ENCODE peak calls at places on chromosomes 13 and 19, in five cellular contexts. O is nephron progenitor cell; C is activated T-cell treated with anti-CD3 and anti-CD28 coated beads, Interleukin-2, amount 50 U/mL, for 24 hours; X is PC-9; H is mucosa of gallbladder. K is an unnamed sample.
A peak's percentile ranks its signal among the peaks of the same experiment; 100 is the strongest.

GRCh38 chr19:9917322-9917721 is 19.0 kb downstream of the OLFM2 start:
- DNase-seq in X (no peak), C (no peak), O (peak; percentile 36), H (peak; percentile 16), K (peak; percentile 91)

GRCh38 chr13:81670048-81670447 is 1329.1 kb upstream of the SPRY2 start:
- DNase-seq in C (no peak), X (no peak), H (no peak), O (no peak), K (no peak)

GRCh38 chr13:35961461-35962220 is 169.5 kb downstream of the DCLK1 start:
- DNase-seq in O (no peak), C (no peak), X (no peak), H (no peak), K (peak; percentile 31)

GRCh38 chr19:23116802-23117571 is at the start of gene ZNF730:
- DNase-seq in H (peak; percentile 16), O (peak; percentile 93), X (no peak), C (peak; percentile 74), K (peak; percentile 94)

GRCh38 chr19:51207747-51208146 is 17.1 kb upstream of the CD33 start:
- DNase-seq in C (no peak), O (no peak), H (no peak), X (no peak), K (no peak)

GRCh38 chr19:42069619-42070293 is at the start of gene GRIK5:
- DNase-seq in O (peak; percentile 57), X (no peak), C (no peak), H (no peak), K (no peak)

GRCh38 chr19:9043524-9043923 is 33.3 kb upstream of the MUC16 start:
- DNase-seq in C (no peak), H (no peak), X (peak; percentile 91), O (no peak), K (no peak)

GRCh38 chr13:112931028-112931934 is 37.7 kb upstream of the MCF2L start:
- DNase-seq in H (peak; percentile 78), O (peak; percentile 48), C (no peak), X (peak; percentile 56), K (peak; percentile 23)

GRCh38 chr19:14563989-14564650 is 7.7 kb downstream of the NDUFB7 start:
- DNase-seq in X (peak; percentile 40), O (peak; percentile 48), H (no peak), C (peak; percentile 63), K (peak; percentile 73)

GRCh38 chr13:40472427-40473220 is 193.8 kb downstream of the FOXO1 start:
- DNase-seq in C (no peak), H (no peak), O (no peak), X (no peak), K (no peak)

GRCh38 chr19:14544977-14545715 is 15.8 kb downstream of the TECR start:
- DNase-seq in H (no peak), O (no peak), C (no peak), X (no peak), K (no peak)